ENCODE peak calls at places on chromosomes 2 and 18, in nine cellular contexts. One of them, this sample, is unnamed.

GRCh38 chr2:150047731-150048130 is 439.7 kb downstream of the RND3 start:
- DNase-seq in mesendoderm: no peak
- DNase-seq in activated T-cell treated with anti-CD3 and anti-CD28 coated beads, Interleukin-2, amount 50 U/mL, for 72 hours: no peak
- DNase-seq in astrocyte of the spinal cord: no peak
- DNase-seq in right atrium auricular region: no peak
- DNase-seq in stomach: no peak
- DNase-seq in H54: no peak
- DNase-seq in IMR-90: no peak
- DNase-seq in fibroblast of the aortic adventitia: peak; percentile 3
- DNase-seq in this sample: no peak

GRCh38 chr2:64838817-64839216 is 150.4 kb upstream of the SLC1A4 start:
- DNase-seq in mesendoderm: no peak
- DNase-seq in activated T-cell treated with anti-CD3 and anti-CD28 coated beads, Interleukin-2, amount 50 U/mL, for 72 hours: no peak
- DNase-seq in astrocyte of the spinal cord: peak; percentile 89
- DNase-seq in right atrium auricular region: no peak
- DNase-seq in stomach: no peak
- DNase-seq in H54: peak; percentile 55
- DNase-seq in IMR-90: peak; percentile 91
- DNase-seq in fibroblast of the aortic adventitia: peak; percentile 91
- DNase-seq in this sample: peak; percentile 78

GRCh38 chr2:161116463-161116960 is 43.7 kb upstream of the TANK start:
- DNase-seq in mesendoderm: no peak
- DNase-seq in activated T-cell treated with anti-CD3 and anti-CD28 coated beads, Interleukin-2, amount 50 U/mL, for 72 hours: no peak
- DNase-seq in astrocyte of the spinal cord: no peak
- DNase-seq in right atrium auricular region: no peak
- DNase-seq in stomach: no peak
- DNase-seq in H54: no peak
- DNase-seq in IMR-90: no peak
- DNase-seq in fibroblast of the aortic adventitia: no peak
- DNase-seq in this sample: no peak

GRCh38 chr2:38057651-38058410 is 18.1 kb downstream of the CYP1B1 start:
- DNase-seq in mesendoderm: peak; percentile 10
- DNase-seq in activated T-cell treated with anti-CD3 and anti-CD28 coated beads, Interleukin-2, amount 50 U/mL, for 72 hours: no peak
- DNase-seq in astrocyte of the spinal cord: no peak
- DNase-seq in right atrium auricular region: no peak
- DNase-seq in stomach: no peak
- DNase-seq in H54: no peak
- DNase-seq in IMR-90: no peak
- DNase-seq in fibroblast of the aortic adventitia: no peak
- DNase-seq in this sample: no peak

GRCh38 chr2:8761529-8762164 is 75.8 kb downstream of the KIDINS220 start:
- DNase-seq in mesendoderm: peak; percentile 40
- DNase-seq in activated T-cell treated with anti-CD3 and anti-CD28 coated beads, Interleukin-2, amount 50 U/mL, for 72 hours: peak; percentile 3
- DNase-seq in astrocyte of the spinal cord: peak; percentile 57
- DNase-seq in right atrium auricular region: no peak
- DNase-seq in stomach: no peak
- DNase-seq in H54: peak; percentile 8
- DNase-seq in IMR-90: peak; percentile 60
- DNase-seq in fibroblast of the aortic adventitia: peak; percentile 66
- DNase-seq in this sample: peak; percentile 21

GRCh38 chr18:35376393-35376741 is 770 bp downstream of the ZNF396 start:
- DNase-seq in mesendoderm: peak; percentile 49
- DNase-seq in activated T-cell treated with anti-CD3 and anti-CD28 coated beads, Interleukin-2, amount 50 U/mL, for 72 hours: peak; percentile 39
- DNase-seq in astrocyte of the spinal cord: no peak
- DNase-seq in right atrium auricular region: no peak
- DNase-seq in stomach: peak; percentile 50
- DNase-seq in H54: no peak
- DNase-seq in IMR-90: no peak
- DNase-seq in fibroblast of the aortic adventitia: no peak
- DNase-seq in this sample: no peak

GRCh38 chr2:225326969-225327368 is 72.5 kb upstream of the NYAP2 start:
- DNase-seq in mesendoderm: peak; percentile 21
- DNase-seq in activated T-cell treated with anti-CD3 and anti-CD28 coated beads, Interleukin-2, amount 50 U/mL, for 72 hours: no peak
- DNase-seq in astrocyte of the spinal cord: peak; percentile 44
- DNase-seq in right atrium auricular region: no peak
- DNase-seq in stomach: no peak
- DNase-seq in H54: no peak
- DNase-seq in IMR-90: no peak
- DNase-seq in fibroblast of the aortic adventitia: no peak
- DNase-seq in this sample: peak; percentile 27

GRCh38 chr2:38237311-38237710 is 139.8 kb downstream of the ATL2 start:
- DNase-seq in mesendoderm: no peak
- DNase-seq in activated T-cell treated with anti-CD3 and anti-CD28 coated beads, Interleukin-2, amount 50 U/mL, for 72 hours: no peak
- DNase-seq in astrocyte of the spinal cord: no peak
- DNase-seq in right atrium auricular region: no peak
- DNase-seq in stomach: no peak
- DNase-seq in H54: no peak
- DNase-seq in IMR-90: no peak
- DNase-seq in fibroblast of the aortic adventitia: no peak
- DNase-seq in this sample: no peak

GRCh38 chr2:74327205-74327604 is 16.0 kb downstream of the SLC4A5 start:
- DNase-seq in mesendoderm: no peak
- DNase-seq in activated T-cell treated with anti-CD3 and anti-CD28 coated beads, Interleukin-2, amount 50 U/mL, for 72 hours: no peak
- DNase-seq in astrocyte of the spinal cord: no peak
- DNase-seq in right atrium auricular region: no peak
- DNase-seq in stomach: no peak
- DNase-seq in H54: no peak
- DNase-seq in IMR-90: no peak
- DNase-seq in fibroblast of the aortic adventitia: no peak
- DNase-seq in this sample: no peak

GRCh38 chr2:46036929-46037328 is 260.3 kb upstream of the EPAS1 start:
- DNase-seq in mesendoderm: no peak
- DNase-seq in activated T-cell treated with anti-CD3 and anti-CD28 coated beads, Interleukin-2, amount 50 U/mL, for 72 hours: no peak
- DNase-seq in astrocyte of the spinal cord: peak; percentile 92
- DNase-seq in right atrium auricular region: no peak
- DNase-seq in stomach: no peak
- DNase-seq in H54: no peak
- DNase-seq in IMR-90: peak; percentile 32
- DNase-seq in fibroblast of the aortic adventitia: peak; percentile 61
- DNase-seq in this sample: peak; percentile 71

GRCh38 chr2:241901500-241902351 is 32.2 kb downstream of the RTP5 start:
- DNase-seq in mesendoderm: peak; percentile 72
- DNase-seq in activated T-cell treated with anti-CD3 and anti-CD28 coated beads, Interleukin-2, amount 50 U/mL, for 72 hours: no peak
- DNase-seq in astrocyte of the spinal cord: no peak
- DNase-seq in right atrium auricular region: no peak
- DNase-seq in stomach: peak; percentile 39
- DNase-seq in H54: no peak
- DNase-seq in IMR-90: no peak
- DNase-seq in fibroblast of the aortic adventitia: peak; percentile 17
- DNase-seq in this sample: no peak

GRCh38 chr2:12032421-12032820 is 286.0 kb downstream of the LPIN1 start:
- DNase-seq in mesendoderm: peak; percentile 47
- DNase-seq in activated T-cell treated with anti-CD3 and anti-CD28 coated beads, Interleukin-2, amount 50 U/mL, for 72 hours: no peak
- DNase-seq in astrocyte of the spinal cord: no peak
- DNase-seq in right atrium auricular region: no peak
- DNase-seq in stomach: no peak
- DNase-seq in H54: no peak
- DNase-seq in IMR-90: no peak
- DNase-seq in fibroblast of the aortic adventitia: no peak
- DNase-seq in this sample: no peak

GRCh38 chr2:239093956-239094355 is 246.1 kb downstream of the TWIST2 start:
- DNase-seq in mesendoderm: no peak
- DNase-seq in activated T-cell treated with anti-CD3 and anti-CD28 coated beads, Interleukin-2, amount 50 U/mL, for 72 hours: no peak
- DNase-seq in astrocyte of the spinal cord: no peak
- DNase-seq in right atrium auricular region: no peak
- DNase-seq in stomach: no peak
- DNase-seq in H54: no peak
- DNase-seq in IMR-90: no peak
- DNase-seq in fibroblast of the aortic adventitia: no peak
- DNase-seq in this sample: no peak

GRCh38 chr18:36094431-36094830 is 27.1 kb upstream of the RPRD1A start:
- DNase-seq in mesendoderm: no peak
- DNase-seq in activated T-cell treated with anti-CD3 and anti-CD28 coated beads, Interleukin-2, amount 50 U/mL, for 72 hours: no peak
- DNase-seq in astrocyte of the spinal cord: no peak
- DNase-seq in right atrium auricular region: no peak
- DNase-seq in stomach: no peak
- DNase-seq in H54: no peak
- DNase-seq in IMR-90: no peak
- DNase-seq in fibroblast of the aortic adventitia: no peak
- DNase-seq in this sample: no peak

GRCh38 chr2:70936979-70937811 is 1.5 kb downstream of the ATP6V1B1 start:
- DNase-seq in mesendoderm: peak; percentile 51
- DNase-seq in activated T-cell treated with anti-CD3 and anti-CD28 coated beads, Interleukin-2, amount 50 U/mL, for 72 hours: no peak
- DNase-seq in astrocyte of the spinal cord: no peak
- DNase-seq in right atrium auricular region: no peak
- DNase-seq in stomach: no peak
- DNase-seq in H54: no peak
- DNase-seq in IMR-90: no peak
- DNase-seq in fibroblast of the aortic adventitia: no peak
- DNase-seq in this sample: no peak

GRCh38 chr2:181998045-181998444 is 12.4 kb downstream of the PPP1R1C start:
- DNase-seq in mesendoderm: no peak
- DNase-seq in activated T-cell treated with anti-CD3 and anti-CD28 coated beads, Interleukin-2, amount 50 U/mL, for 72 hours: no peak
- DNase-seq in astrocyte of the spinal cord: no peak
- DNase-seq in right atrium auricular region: no peak
- DNase-seq in stomach: no peak
- DNase-seq in H54: no peak
- DNase-seq in IMR-90: no peak
- DNase-seq in fibroblast of the aortic adventitia: no peak
- DNase-seq in this sample: no peak

GRCh38 chr18:11901826-11902438 is 6.2 kb downstream of the MPPE1 start:
- DNase-seq in mesendoderm: no peak
- DNase-seq in activated T-cell treated with anti-CD3 and anti-CD28 coated beads, Interleukin-2, amount 50 U/mL, for 72 hours: no peak
- DNase-seq in astrocyte of the spinal cord: no peak
- DNase-seq in right atrium auricular region: no peak
- DNase-seq in stomach: no peak
- DNase-seq in H54: no peak
- DNase-seq in IMR-90: no peak
- DNase-seq in fibroblast of the aortic adventitia: no peak
- DNase-seq in this sample: no peak

GRCh38 chr2:55459741-55460274 is 40.2 kb upstream of the CCDC88A start:
- DNase-seq in mesendoderm: no peak
- DNase-seq in activated T-cell treated with anti-CD3 and anti-CD28 coated beads, Interleukin-2, amount 50 U/mL, for 72 hours: no peak
- DNase-seq in astrocyte of the spinal cord: no peak
- DNase-seq in right atrium auricular region: no peak
- DNase-seq in stomach: no peak
- DNase-seq in H54: no peak
- DNase-seq in IMR-90: no peak
- DNase-seq in fibroblast of the aortic adventitia: no peak
- DNase-seq in this sample: no peak

GRCh38 chr2:74037379-74037860 is 52.7 kb downstream of the TET3 start:
- DNase-seq in mesendoderm: peak; percentile 51
- DNase-seq in activated T-cell treated with anti-CD3 and anti-CD28 coated beads, Interleukin-2, amount 50 U/mL, for 72 hours: no peak
- DNase-seq in astrocyte of the spinal cord: no peak
- DNase-seq in right atrium auricular region: no peak
- DNase-seq in stomach: no peak
- DNase-seq in H54: no peak
- DNase-seq in IMR-90: peak; percentile 48
- DNase-seq in fibroblast of the aortic adventitia: peak; percentile 86
- DNase-seq in this sample: peak; percentile 12

GRCh38 chr18:7749510-7749981 is 182.4 kb downstream of the PTPRM start:
- DNase-seq in mesendoderm: peak; percentile 50
- DNase-seq in activated T-cell treated with anti-CD3 and anti-CD28 coated beads, Interleukin-2, amount 50 U/mL, for 72 hours: no peak
- DNase-seq in astrocyte of the spinal cord: no peak
- DNase-seq in right atrium auricular region: no peak
- DNase-seq in stomach: no peak
- DNase-seq in H54: no peak
- DNase-seq in IMR-90: no peak
- DNase-seq in fibroblast of the aortic adventitia: peak; percentile 80
- DNase-seq in this sample: no peak

GRCh38 chr2:17228461-17228860 is 289.8 kb downstream of the RAD51AP2 start:
- DNase-seq in mesendoderm: no peak
- DNase-seq in activated T-cell treated with anti-CD3 and anti-CD28 coated beads, Interleukin-2, amount 50 U/mL, for 72 hours: no peak
- DNase-seq in astrocyte of the spinal cord: peak; percentile 54
- DNase-seq in right atrium auricular region: no peak
- DNase-seq in stomach: no peak
- DNase-seq in H54: no peak
- DNase-seq in IMR-90: no peak
- DNase-seq in fibroblast of the aortic adventitia: no peak
- DNase-seq in this sample: peak; percentile 46

GRCh38 chr2:127463155-127463991 is 45.1 kb downstream of the PROC start:
- DNase-seq in mesendoderm: peak; percentile 85
- DNase-seq in activated T-cell treated with anti-CD3 and anti-CD28 coated beads, Interleukin-2, amount 50 U/mL, for 72 hours: no peak
- DNase-seq in astrocyte of the spinal cord: no peak
- DNase-seq in right atrium auricular region: no peak
- DNase-seq in stomach: no peak
- DNase-seq in H54: no peak
- DNase-seq in IMR-90: no peak
- DNase-seq in fibroblast of the aortic adventitia: no peak
- DNase-seq in this sample: no peak

GRCh38 chr2:29920631-29921559 is 491 bp downstream of the ALK start:
- DNase-seq in mesendoderm: peak; percentile 51
- DNase-seq in activated T-cell treated with anti-CD3 and anti-CD28 coated beads, Interleukin-2, amount 50 U/mL, for 72 hours: peak; percentile 4
- DNase-seq in astrocyte of the spinal cord: peak; percentile 3
- DNase-seq in right atrium auricular region: no peak
- DNase-seq in stomach: no peak
- DNase-seq in H54: no peak
- DNase-seq in IMR-90: peak; percentile 5
- DNase-seq in fibroblast of the aortic adventitia: peak; percentile 4
- DNase-seq in this sample: no peak

GRCh38 chr2:200337621-200338020 is 31.1 kb downstream of the SPATS2L start:
- DNase-seq in mesendoderm: no peak
- DNase-seq in activated T-cell treated with anti-CD3 and anti-CD28 coated beads, Interleukin-2, amount 50 U/mL, for 72 hours: no peak
- DNase-seq in astrocyte of the spinal cord: no peak
- DNase-seq in right atrium auricular region: no peak
- DNase-seq in stomach: no peak
- DNase-seq in H54: no peak
- DNase-seq in IMR-90: no peak
- DNase-seq in fibroblast of the aortic adventitia: no peak
- DNase-seq in this sample: no peak

GRCh38 chr2:131646669-131647297 is 119.1 kb downstream of the CCDC74A start:
- DNase-seq in mesendoderm: no peak
- DNase-seq in activated T-cell treated with anti-CD3 and anti-CD28 coated beads, Interleukin-2, amount 50 U/mL, for 72 hours: no peak
- DNase-seq in astrocyte of the spinal cord: no peak
- DNase-seq in right atrium auricular region: no peak
- DNase-seq in stomach: no peak
- DNase-seq in H54: no peak
- DNase-seq in IMR-90: no peak
- DNase-seq in fibroblast of the aortic adventitia: no peak
- DNase-seq in this sample: no peak

GRCh38 chr2:82896117-82896516 is 1563.0 kb downstream of the SUCLG1 start:
- DNase-seq in mesendoderm: no peak
- DNase-seq in activated T-cell treated with anti-CD3 and anti-CD28 coated beads, Interleukin-2, amount 50 U/mL, for 72 hours: no peak
- DNase-seq in astrocyte of the spinal cord: no peak
- DNase-seq in right atrium auricular region: no peak
- DNase-seq in stomach: no peak
- DNase-seq in H54: no peak
- DNase-seq in IMR-90: no peak
- DNase-seq in fibroblast of the aortic adventitia: no peak
- DNase-seq in this sample: no peak

GRCh38 chr18:2902327-2902726 is 55.5 kb downstream of the EMILIN2 start:
- DNase-seq in mesendoderm: no peak
- DNase-seq in activated T-cell treated with anti-CD3 and anti-CD28 coated beads, Interleukin-2, amount 50 U/mL, for 72 hours: no peak
- DNase-seq in astrocyte of the spinal cord: no peak
- DNase-seq in right atrium auricular region: no peak
- DNase-seq in stomach: no peak
- DNase-seq in H54: no peak
- DNase-seq in IMR-90: no peak
- DNase-seq in fibroblast of the aortic adventitia: no peak
- DNase-seq in this sample: no peak